ENCODE peak calls at places on chromosome 21, in seven cellular contexts. O is fibroblast of lung, N is aorta, R is suprapubic skin, C is psoas muscle, E is ovary, H is H9. I is an unnamed sample.

GRCh38 chr21:16423921-16424320 is 694.1 kb downstream of the USP25 start:
- DNase-seq in R (no peak), H (no peak), C (no peak), N (no peak), O (no peak), E (no peak), I (no peak)

GRCh38 chr21:26115346-26115745 is 55.2 kb downstream of the APP start:
- DNase-seq in E (no peak), C (no peak), H (no peak), R (no peak), O (no peak), N (no peak), I (peak)

GRCh38 chr21:38913120-38913975 is 107.6 kb downstream of the ETS2 start:
- DNase-seq in H (peak), C (peak), N (peak), R (peak), O (peak), E (peak), I (peak)

GRCh38 chr21:38741092-38741975 is 64.4 kb upstream of the ETS2 start:
- DNase-seq in E (no peak), R (no peak), N (no peak), C (no peak), H (no peak), O (no peak), I (no peak)

GRCh38 chr21:43793243-43793642 is 3.9 kb downstream of the RRP1 start:
- DNase-seq in C (no peak), E (no peak), H (no peak), N (no peak), R (no peak), O (no peak), I (no peak)

GRCh38 chr21:28207776-28208175 is 784.9 kb downstream of the LTN1 start:
- DNase-seq in E (no peak), R (no peak), C (no peak), H (no peak), O (peak), N (no peak), I (no peak)

GRCh38 chr21:27564684-27565280 is 597.9 kb upstream of the ADAMTS5 start:
- DNase-seq in O (peak), H (peak), R (no peak), C (peak), N (no peak), E (peak), I (peak)

GRCh38 chr21:43740497-43741156 is 21.7 kb downstream of the PDXK start:
- DNase-seq in R (no peak), O (peak), C (no peak), N (no peak), E (peak), H (peak), I (peak)

GRCh38 chr21:15840406-15840805 is 110.6 kb downstream of the USP25 start:
- DNase-seq in O (peak), H (no peak), N (no peak), E (no peak), R (no peak), C (no peak), I (no peak)

GRCh38 chr21:38921511-38922215 is 115.9 kb downstream of the ETS2 start:
- DNase-seq in H (no peak), O (peak), R (no peak), C (no peak), N (no peak), E (no peak), I (no peak)

GRCh38 chr21:25496825-25497482 is 110.3 kb downstream of the MRPL39 start:
- DNase-seq in N (no peak), C (no peak), R (no peak), E (no peak), O (peak), H (no peak), I (no peak)

GRCh38 chr21:15967661-15968060 is 237.9 kb downstream of the USP25 start:
- DNase-seq in C (no peak), R (no peak), N (no peak), H (no peak), E (no peak), O (peak), I (no peak)

GRCh38 chr21:26961704-26962103 is 5.2 kb downstream of the ADAMTS5 start:
- DNase-seq in O (no peak), N (no peak), R (no peak), H (peak), C (no peak), E (peak), I (peak)

GRCh38 chr21:25952306-25952705 is 217.5 kb downstream of the GABPA start:
- DNase-seq in H (no peak), N (no peak), C (no peak), E (no peak), R (no peak), O (no peak), I (no peak)

GRCh38 chr21:30463713-30464112 is 16.5 kb downstream of the KRTAP19-1 start:
- DNase-seq in E (no peak), H (no peak), N (no peak), R (no peak), C (no peak), O (no peak), I (no peak)

GRCh38 chr21:34722684-34723300 is 54.0 kb downstream of the CLIC6 start:
- DNase-seq in H (peak), O (no peak), N (no peak), C (no peak), R (no peak), E (no peak), I (no peak)

GRCh38 chr21:17391811-17392340 is 121.0 kb upstream of the CXADR start:
- DNase-seq in H (no peak), C (no peak), N (no peak), R (no peak), O (no peak), E (no peak), I (no peak)

GRCh38 chr21:23936224-23936623 is 1671.1 kb downstream of the MRPL39 start:
- DNase-seq in H (no peak), O (peak), E (no peak), C (no peak), R (no peak), N (no peak), I (peak)

GRCh38 chr21:35149698-35150097 is 100.6 kb upstream of the RUNX1 start:
- DNase-seq in N (no peak), H (no peak), E (no peak), O (peak), R (no peak), C (no peak), I (no peak)

GRCh38 chr21:43297411-43297981 is 128.7 kb downstream of the CRYAA start:
- DNase-seq in H (no peak), N (peak), E (no peak), O (no peak), C (peak), R (no peak), I (no peak)

GRCh38 chr21:30248844-30249243 is 32.9 kb upstream of the CLDN8 start:
- DNase-seq in C (no peak), H (peak), E (no peak), O (no peak), R (no peak), N (no peak), I (no peak)

GRCh38 chr21:28325618-28326017 is 667.1 kb downstream of the LTN1 start:
- DNase-seq in N (no peak), H (peak), C (no peak), O (no peak), E (no peak), R (no peak), I (no peak)

GRCh38 chr21:29130234-29130993 is at the start of gene MAP3K7CL:
- DNase-seq in H (no peak), O (peak), N (peak), C (peak), R (peak), E (no peak), I (peak)

GRCh38 chr21:39575778-39576177 is 37.0 kb upstream of the B3GALT5 start:
- DNase-seq in N (no peak), R (no peak), O (peak), E (no peak), C (no peak), H (no peak), I (no peak)

GRCh38 chr21:28336299-28336698 is 656.4 kb downstream of the LTN1 start:
- DNase-seq in O (peak), C (no peak), R (no peak), N (no peak), H (no peak), E (peak), I (peak)

GRCh38 chr21:27818847-27819246 is 852.0 kb upstream of the ADAMTS5 start:
- DNase-seq in R (no peak), E (no peak), N (no peak), C (no peak), H (no peak), O (no peak), I (no peak)

GRCh38 chr21:17343055-17343454 is 169.8 kb upstream of the CXADR start:
- DNase-seq in O (peak), H (no peak), C (no peak), N (no peak), E (no peak), R (no peak), I (no peak)

GRCh38 chr21:43206231-43207042 is 37.6 kb downstream of the CRYAA start:
- DNase-seq in H (peak), O (no peak), N (no peak), C (no peak), E (no peak), R (no peak), I (peak)

GRCh38 chr21:43368685-43369084 is 58.2 kb downstream of the SIK1 start:
- DNase-seq in N (no peak), O (no peak), R (no peak), E (no peak), C (no peak), H (no peak), I (no peak)

GRCh38 chr21:19501115-19501514 is 1097.5 kb upstream of the TMPRSS15 start:
- DNase-seq in H (no peak), C (no peak), N (no peak), R (no peak), E (no peak), O (no peak), I (no peak)

DNA sequence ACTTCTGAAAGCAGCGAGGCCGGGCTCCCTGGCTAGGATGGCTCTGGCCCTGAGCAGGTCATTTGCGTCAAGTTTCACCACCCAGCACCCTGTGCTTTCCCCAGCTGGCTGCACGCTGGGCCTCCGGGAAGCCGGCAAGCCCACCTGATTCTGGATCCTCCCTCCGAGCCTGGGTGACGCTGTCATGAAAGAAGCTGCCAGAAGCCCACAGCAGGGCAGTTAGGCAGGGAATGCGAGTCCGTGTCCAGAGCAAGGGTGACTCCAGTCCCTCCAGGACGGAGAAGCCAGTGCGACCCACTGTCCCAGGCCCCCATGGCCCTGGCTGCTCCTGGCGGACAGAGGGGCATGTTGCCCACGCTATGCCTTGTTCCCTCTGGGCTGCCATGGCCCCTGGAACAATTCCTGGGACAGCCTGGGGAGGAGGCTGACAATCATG is 44.4 kb upstream of the PCBP3 start:
- DNase-seq in N (peak), E (no peak), O (no peak), H (peak), R (peak), C (no peak), I (no peak)
- H3K27ac ChIP-seq in N (no peak), E (no peak), O (no peak), H (no peak), R (no peak), C (no peak), I (no peak)

GRCh38 chr21:32410916-32411315 is 1.6 kb upstream of the EVA1C start:
- DNase-seq in R (no peak), N (no peak), O (no peak), E (no peak), C (no peak), H (no peak), I (no peak)
- H3K27ac ChIP-seq in R (peak), N (peak), O (no peak), E (peak), C (peak), H (no peak), I (peak)

DNA sequence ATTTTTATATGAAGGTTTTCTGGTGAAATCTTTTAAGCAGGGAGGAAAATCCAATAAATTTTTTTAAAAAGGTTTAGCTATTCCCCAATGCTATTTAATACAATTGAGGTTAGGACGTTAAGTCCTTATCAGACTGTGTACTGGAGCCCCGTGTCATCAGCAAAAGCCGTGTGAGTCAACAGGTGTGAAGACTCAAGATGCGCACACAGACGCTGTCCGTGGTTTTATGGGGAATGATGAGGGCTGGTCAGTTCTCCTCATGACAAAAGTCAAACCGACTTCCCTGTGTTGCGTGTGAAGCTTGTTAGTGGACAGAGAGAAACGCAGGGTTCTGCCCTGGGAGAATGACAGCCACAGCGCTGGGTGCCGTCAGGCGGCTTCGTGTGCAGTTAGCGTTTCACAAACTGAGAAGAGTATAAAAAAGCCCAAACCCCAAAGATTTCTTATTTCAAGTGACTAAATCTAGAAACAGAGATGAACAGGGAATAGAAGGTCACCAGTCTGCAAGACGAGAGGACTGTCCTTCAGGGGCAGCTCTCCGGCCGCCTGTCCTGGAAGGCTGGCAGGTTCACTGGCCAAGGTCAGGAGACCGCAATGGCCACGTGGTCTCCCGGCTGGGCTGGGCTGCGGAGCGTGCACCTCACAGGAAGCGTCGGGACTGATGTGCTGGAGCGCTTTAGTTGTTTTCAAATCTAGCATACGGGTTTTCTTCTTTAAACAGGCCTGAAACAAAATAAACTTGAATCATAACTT is 22.4 kb downstream of the PTTG1IP start:
- DNase-seq in R (no peak), E (no peak), O (no peak), C (peak), H (no peak), N (peak), I (no peak)
- H3K27ac ChIP-seq in R (no peak), E (no peak), O (no peak), C (peak), H (no peak), N (no peak), I (no peak)

GRCh38 chr21:41232055-41232454 is 64.1 kb downstream of the BACE2 start:
- DNase-seq in H (no peak), O (no peak), C (no peak), N (no peak), E (no peak), R (no peak), I (no peak)
- H3K27ac ChIP-seq in H (no peak), O (no peak), C (no peak), N (no peak), E (no peak), R (no peak), I (no peak)

GRCh38 chr21:36927718-36928117 is 38.8 kb downstream of the HLCS start:
- DNase-seq in E (peak), R (peak), H (peak), N (peak), O (peak), C (peak), I (peak)

GRCh38 chr21:36926989-36927695 is 39.3 kb downstream of the HLCS start:
- DNase-seq in O (no peak), E (no peak), R (no peak), N (no peak), C (no peak), H (no peak), I (no peak)

GRCh38 chr21:36928960-36929359 is 37.5 kb downstream of the HLCS start:
- DNase-seq in R (no peak), N (no peak), H (no peak), E (no peak), C (no peak), O (no peak), I (no peak)

GRCh38 chr21:36932417-36932816 is 34.1 kb downstream of the HLCS start:
- DNase-seq in E (no peak), O (no peak), C (no peak), H (no peak), R (no peak), N (no peak), I (no peak)

DNA sequence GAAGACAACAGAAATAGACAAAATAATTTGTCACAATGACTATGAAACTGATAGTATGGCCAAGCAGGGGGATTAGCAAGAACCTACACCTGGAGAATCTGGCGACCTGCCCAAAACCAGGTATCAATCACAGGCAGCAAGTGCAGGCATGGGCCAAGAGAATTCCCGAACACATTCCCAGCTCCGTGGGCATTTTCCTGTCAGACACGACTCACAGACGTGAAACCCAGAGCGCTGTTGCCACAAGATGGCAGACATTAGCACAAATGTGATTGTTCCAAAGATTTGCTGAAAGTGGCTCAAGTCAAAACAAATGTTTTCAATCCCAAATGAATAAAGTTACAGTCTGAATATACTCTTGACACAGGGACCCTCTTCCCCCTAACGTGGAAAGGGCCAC is 36.8 kb downstream of the HLCS start:
- DNase-seq in R (no peak), N (no peak), H (no peak), E (no peak), O (peak), C (no peak), I (peak)
- H3K27ac ChIP-seq in R (no peak), N (no peak), H (no peak), E (no peak), O (no peak), C (no peak), I (peak)

GRCh38 chr21:41830764-41831452 is 48.2 kb downstream of the PRDM15 start:
- DNase-seq in C (no peak), R (peak), E (no peak), H (no peak), O (no peak), N (no peak), I (no peak)

GRCh38 chr21:41831453-41831831 is 47.7 kb downstream of the PRDM15 start:
- DNase-seq in O (no peak), R (no peak), E (no peak), H (no peak), N (peak), C (no peak), I (no peak)

GRCh38 chr21:41833138-41834115 is 45.7 kb downstream of the PRDM15 start:
- DNase-seq in E (no peak), N (peak), R (peak), O (no peak), C (no peak), H (no peak), I (no peak)

GRCh38 chr21:41834252-41834925 is 44.8 kb downstream of the PRDM15 start:
- DNase-seq in E (peak), O (no peak), H (no peak), N (peak), R (peak), C (no peak), I (no peak)

GRCh38 chr21:41832230-41833137 is 46.7 kb downstream of the PRDM15 start:
- DNase-seq in H (no peak), E (no peak), R (peak), C (no peak), O (no peak), N (peak), I (no peak)
- H3K27ac ChIP-seq in H (no peak), E (no peak), R (no peak), C (no peak), O (no peak), N (no peak), I (no peak)